ENCODE peak calls at places on chromosomes 6 and 20, in nine cellular contexts. U, V, N, Z, E, I, Y, J and S are unnamed samples.

GRCh38 chr6:52611833-52612232 is 35.0 kb upstream of the TRAM2 start:
- DNase-seq in U (no peak), V (no peak), N (no peak), Z (no peak), E (no peak), I (no peak), Y (no peak), J (no peak), S (no peak)

GRCh38 chr6:139544699-139545052 is 170.2 kb upstream of the CITED2 start:
- DNase-seq in U (no peak), V (no peak), N (no peak), Z (no peak), E (no peak), I (no peak), Y (no peak), J (no peak), S (no peak)

GRCh38 chr20:49166534-49167449 is 21.3 kb downstream of the STAU1 start:
- DNase-seq in U (no peak), V (no peak), N (no peak), Z (no peak), E (no peak), I (no peak), Y (no peak), J (no peak), S (no peak)

GRCh38 chr6:148342146-148343027 is at the start of gene SASH1:
- DNase-seq in U (peak), V (peak), N (no peak), Z (peak), E (peak), I (peak), Y (peak), J (no peak), S (peak)

GRCh38 chr6:118187568-118188164 is 280.6 kb downstream of the SLC35F1 start:
- DNase-seq in U (peak), V (no peak), N (no peak), Z (no peak), E (peak), I (peak), Y (no peak), J (no peak), S (no peak)

GRCh38 chr6:160198577-160199211 is 59.9 kb downstream of the SLC22A2 start:
- DNase-seq in U (no peak), V (no peak), N (no peak), Z (no peak), E (no peak), I (peak), Y (no peak), J (no peak), S (no peak)

GRCh38 chr6:2855061-2855519 is 13.4 kb upstream of the SERPINB1 start:
- DNase-seq in U (no peak), V (no peak), N (no peak), Z (no peak), E (no peak), I (no peak), Y (peak), J (no peak), S (no peak)

GRCh38 chr6:117481278-117481925 is 1.1 kb upstream of the DCBLD1 start:
- DNase-seq in U (peak), V (no peak), N (no peak), Z (no peak), E (no peak), I (no peak), Y (no peak), J (peak), S (peak)